ENCODE peak calls at places on chromosomes 12 and 14, in six cellular contexts. One of them, this sample, is unnamed.

GRCh38 chr12:28611115-28611435 is 420.8 kb downstream of the CCDC91 start:
- DNase-seq in heart left ventricle: no peak
- DNase-seq in HCT116: peak; percentile 21
- DNase-seq in right atrium auricular region: no peak
- DNase-seq in testis: no peak
- DNase-seq in lower lobe of right lung: no peak
- DNase-seq in this sample: peak; percentile 33

GRCh38 chr12:105935981-105936380 is 202.8 kb downstream of the NUAK1 start:
- DNase-seq in heart left ventricle: no peak
- DNase-seq in HCT116: no peak
- DNase-seq in right atrium auricular region: no peak
- DNase-seq in testis: no peak
- DNase-seq in lower lobe of right lung: no peak
- DNase-seq in this sample: no peak

GRCh38 chr12:80513211-80513610 is 69.2 kb downstream of the PTPRQ start:
- DNase-seq in heart left ventricle: no peak
- DNase-seq in HCT116: no peak
- DNase-seq in right atrium auricular region: no peak
- DNase-seq in testis: peak; percentile 14
- DNase-seq in lower lobe of right lung: no peak
- DNase-seq in this sample: no peak

GRCh38 chr12:108483213-108483920 is 31.7 kb upstream of the FICD start:
- DNase-seq in heart left ventricle: no peak
- DNase-seq in HCT116: no peak
- DNase-seq in right atrium auricular region: no peak
- DNase-seq in testis: no peak
- DNase-seq in lower lobe of right lung: no peak
- DNase-seq in this sample: no peak

GRCh38 chr12:105330283-105330937 is at the start of gene C12orf75:
- DNase-seq in heart left ventricle: peak; percentile 70
- DNase-seq in HCT116: peak; percentile 54
- DNase-seq in right atrium auricular region: no peak
- DNase-seq in testis: peak; percentile 93
- DNase-seq in lower lobe of right lung: peak; percentile 66
- DNase-seq in this sample: peak; percentile 62

GRCh38 chr14:32666310-32666709 is 272.4 kb upstream of the NPAS3 start:
- DNase-seq in heart left ventricle: no peak
- DNase-seq in HCT116: no peak
- DNase-seq in right atrium auricular region: no peak
- DNase-seq in testis: no peak
- DNase-seq in lower lobe of right lung: no peak
- DNase-seq in this sample: no peak

GRCh38 chr12:93572712-93573551 is 457 bp downstream of the SOCS2 start:
- DNase-seq in heart left ventricle: peak; percentile 39
- DNase-seq in HCT116: no peak
- DNase-seq in right atrium auricular region: no peak
- DNase-seq in testis: peak; percentile 43
- DNase-seq in lower lobe of right lung: peak; percentile 51
- DNase-seq in this sample: peak; percentile 72

GRCh38 chr14:31038521-31039166 is 12.5 kb upstream of the STRN3 start:
- DNase-seq in heart left ventricle: no peak
- DNase-seq in HCT116: peak; percentile 89
- DNase-seq in right atrium auricular region: no peak
- DNase-seq in testis: no peak
- DNase-seq in lower lobe of right lung: no peak
- DNase-seq in this sample: no peak

GRCh38 chr14:74983343-74983742 is 19.4 kb upstream of the EIF2B2 start:
- DNase-seq in heart left ventricle: no peak
- DNase-seq in HCT116: no peak
- DNase-seq in right atrium auricular region: no peak
- DNase-seq in testis: no peak
- DNase-seq in lower lobe of right lung: no peak
- DNase-seq in this sample: no peak

GRCh38 chr12:52186135-52186840 is 5.5 kb downstream of the KRT80 start:
- DNase-seq in heart left ventricle: no peak
- DNase-seq in HCT116: no peak
- DNase-seq in right atrium auricular region: no peak
- DNase-seq in testis: no peak
- DNase-seq in lower lobe of right lung: no peak
- DNase-seq in this sample: no peak

GRCh38 chr12:40378721-40379120 is 153.9 kb downstream of the LRRK2 start:
- DNase-seq in heart left ventricle: no peak
- DNase-seq in HCT116: no peak
- DNase-seq in right atrium auricular region: no peak
- DNase-seq in testis: no peak
- DNase-seq in lower lobe of right lung: no peak
- DNase-seq in this sample: no peak

GRCh38 chr14:53610947-53611346 is 345.7 kb downstream of the BMP4 start:
- DNase-seq in heart left ventricle: no peak
- DNase-seq in HCT116: no peak
- DNase-seq in right atrium auricular region: no peak
- DNase-seq in testis: no peak
- DNase-seq in lower lobe of right lung: no peak
- DNase-seq in this sample: no peak

GRCh38 chr14:53608369-53608768 is 348.3 kb downstream of the BMP4 start:
- DNase-seq in heart left ventricle: no peak
- DNase-seq in HCT116: peak; percentile 74
- DNase-seq in right atrium auricular region: no peak
- DNase-seq in testis: no peak
- DNase-seq in lower lobe of right lung: no peak
- DNase-seq in this sample: no peak

GRCh38 chr14:53615254-53615653 is 341.4 kb downstream of the BMP4 start:
- DNase-seq in heart left ventricle: no peak
- DNase-seq in HCT116: no peak
- DNase-seq in right atrium auricular region: no peak
- DNase-seq in testis: no peak
- DNase-seq in lower lobe of right lung: no peak
- DNase-seq in this sample: no peak

GRCh38 chr14:53609009-53609408 is 347.6 kb downstream of the BMP4 start:
- DNase-seq in heart left ventricle: no peak
- DNase-seq in HCT116: no peak
- DNase-seq in right atrium auricular region: no peak
- DNase-seq in testis: no peak
- DNase-seq in lower lobe of right lung: no peak
- DNase-seq in this sample: no peak

GRCh38 chr14:53613404-53614253 is 343.0 kb downstream of the BMP4 start:
- DNase-seq in heart left ventricle: no peak
- DNase-seq in HCT116: peak; percentile 86
- DNase-seq in right atrium auricular region: no peak
- DNase-seq in testis: no peak
- DNase-seq in lower lobe of right lung: no peak
- DNase-seq in this sample: no peak
- H3K27ac ChIP-seq in heart left ventricle: no peak overlapping the region
- H3K27ac ChIP-seq in HCT116: peak overlapping the region; percentile 90
- H3K27ac ChIP-seq in right atrium auricular region: no peak overlapping the region
- H3K27ac ChIP-seq in testis: no peak overlapping the region
- H3K27ac ChIP-seq in lower lobe of right lung: no peak overlapping the region
- H3K27ac ChIP-seq in this sample: no peak overlapping the region

GRCh38 chr12:100987552-100988277 is 193.1 kb downstream of the ANO4 start:
- DNase-seq in heart left ventricle: no peak
- DNase-seq in HCT116: peak; percentile 19
- DNase-seq in right atrium auricular region: no peak
- DNase-seq in testis: peak; percentile 40
- DNase-seq in lower lobe of right lung: no peak
- DNase-seq in this sample: no peak
- TF ChIP-seq CTCF in heart left ventricle: no peak
- TF ChIP-seq CTCF in HCT116: peak; percentile 68
- TF ChIP-seq CTCF in right atrium auricular region: no peak
- TF ChIP-seq CTCF in testis: no peak
- TF ChIP-seq CTCF in lower lobe of right lung: no peak
- TF ChIP-seq CTCF in this sample: no peak

GRCh38 chr12:42162198-42162597 is 17.5 kb upstream of the GXYLT1 start:
- DNase-seq in heart left ventricle: no peak
- DNase-seq in HCT116: no peak
- DNase-seq in right atrium auricular region: no peak
- DNase-seq in testis: no peak
- DNase-seq in lower lobe of right lung: no peak
- DNase-seq in this sample: no peak

GRCh38 chr12:42162940-42163339 is 18.3 kb upstream of the GXYLT1 start:
- DNase-seq in heart left ventricle: no peak
- DNase-seq in HCT116: no peak
- DNase-seq in right atrium auricular region: no peak
- DNase-seq in testis: no peak
- DNase-seq in lower lobe of right lung: no peak
- DNase-seq in this sample: no peak

GRCh38 chr12:42163913-42164312 is 19.2 kb upstream of the GXYLT1 start:
- DNase-seq in heart left ventricle: no peak
- DNase-seq in HCT116: no peak
- DNase-seq in right atrium auricular region: no peak
- DNase-seq in testis: no peak
- DNase-seq in lower lobe of right lung: no peak
- DNase-seq in this sample: no peak

GRCh38 chr12:42161529-42161928 is 16.9 kb upstream of the GXYLT1 start:
- DNase-seq in heart left ventricle: no peak
- DNase-seq in HCT116: no peak
- DNase-seq in right atrium auricular region: no peak
- DNase-seq in testis: no peak
- DNase-seq in lower lobe of right lung: no peak
- DNase-seq in this sample: no peak

DNA sequence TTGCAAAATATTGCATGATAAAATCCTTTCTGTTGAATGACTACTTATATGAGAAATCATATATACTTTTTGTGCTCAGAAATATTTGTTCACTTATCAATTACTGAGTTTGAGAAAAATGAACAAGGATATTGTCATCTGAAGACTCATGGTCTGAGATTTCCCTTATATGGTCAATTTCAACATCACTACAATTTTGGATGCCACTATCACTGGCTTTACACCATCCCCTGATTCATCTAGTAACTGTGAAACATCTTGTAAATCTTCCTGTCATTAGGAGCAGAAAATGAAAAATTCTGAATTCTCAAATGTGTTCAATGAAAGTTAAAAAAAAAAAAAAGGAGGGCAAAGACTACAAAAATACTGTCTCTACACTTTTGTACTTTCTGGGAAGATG is 21.8 kb upstream of the GXYLT1 start:
- DNase-seq in heart left ventricle: no peak
- DNase-seq in HCT116: no peak
- DNase-seq in right atrium auricular region: no peak
- DNase-seq in testis: no peak
- DNase-seq in lower lobe of right lung: no peak
- DNase-seq in this sample: no peak
- H3K4me3 ChIP-seq in heart left ventricle: no peak overlapping the region
- H3K4me3 ChIP-seq in HCT116: no peak overlapping the region
- H3K4me3 ChIP-seq in right atrium auricular region: no peak overlapping the region
- H3K4me3 ChIP-seq in testis: no peak overlapping the region
- H3K4me3 ChIP-seq in lower lobe of right lung: no peak overlapping the region
- H3K4me3 ChIP-seq in this sample: no peak overlapping the region

GRCh38 chr12:113861708-113862312 is 104.3 kb downstream of the RBM19 start:
- DNase-seq in heart left ventricle: no peak
- DNase-seq in HCT116: no peak
- DNase-seq in right atrium auricular region: no peak
- DNase-seq in testis: no peak
- DNase-seq in lower lobe of right lung: no peak
- DNase-seq in this sample: no peak

GRCh38 chr12:113860059-113860820 is 105.9 kb downstream of the RBM19 start:
- DNase-seq in heart left ventricle: no peak
- DNase-seq in HCT116: no peak
- DNase-seq in right atrium auricular region: no peak
- DNase-seq in testis: no peak
- DNase-seq in lower lobe of right lung: no peak
- DNase-seq in this sample: no peak

GRCh38 chr12:113860950-113861349 is 105.2 kb downstream of the RBM19 start:
- DNase-seq in heart left ventricle: no peak
- DNase-seq in HCT116: no peak
- DNase-seq in right atrium auricular region: no peak
- DNase-seq in testis: no peak
- DNase-seq in lower lobe of right lung: no peak
- DNase-seq in this sample: no peak

GRCh38 chr12:113863455-113863845 is 102.7 kb downstream of the RBM19 start:
- DNase-seq in heart left ventricle: no peak
- DNase-seq in HCT116: no peak
- DNase-seq in right atrium auricular region: no peak
- DNase-seq in testis: no peak
- DNase-seq in lower lobe of right lung: no peak
- DNase-seq in this sample: no peak

GRCh38 chr12:113862570-113863454 is 103.3 kb downstream of the RBM19 start:
- DNase-seq in heart left ventricle: no peak
- DNase-seq in HCT116: no peak
- DNase-seq in right atrium auricular region: no peak
- DNase-seq in testis: peak; percentile 48
- DNase-seq in lower lobe of right lung: no peak
- DNase-seq in this sample: no peak
- H3K27ac ChIP-seq in heart left ventricle: no peak overlapping the region
- H3K27ac ChIP-seq in HCT116: no peak overlapping the region
- H3K27ac ChIP-seq in right atrium auricular region: no peak overlapping the region
- H3K27ac ChIP-seq in testis: no peak overlapping the region
- H3K27ac ChIP-seq in lower lobe of right lung: no peak overlapping the region
- H3K27ac ChIP-seq in this sample: no peak overlapping the region

GRCh38 chr12:115811066-115811465 is 466.4 kb downstream of the MED13L start:
- DNase-seq in heart left ventricle: no peak
- DNase-seq in HCT116: no peak
- DNase-seq in right atrium auricular region: no peak
- DNase-seq in testis: no peak
- DNase-seq in lower lobe of right lung: no peak
- DNase-seq in this sample: no peak
- TF ChIP-seq CTCF in heart left ventricle: no peak
- TF ChIP-seq CTCF in HCT116: no peak
- TF ChIP-seq CTCF in right atrium auricular region: no peak
- TF ChIP-seq CTCF in testis: no peak
- TF ChIP-seq CTCF in lower lobe of right lung: no peak
- TF ChIP-seq CTCF in this sample: no peak